ENCODE peak calls at places on chromosomes 16 and 17, in five cellular contexts. S, R, A, N and L are unnamed samples.

GRCh38 chr16:983044-984030 is 1.8 kb downstream of the SOX8 start:
- DNase-seq in S (no peak), R (peak; percentile 69), N (no peak), A (no peak), L (peak; percentile 34)

GRCh38 chr16:84180519-84181140 is 6.2 kb downstream of the TAF1C start:
- DNase-seq in A (no peak), N (no peak), S (no peak), R (no peak), L (no peak)

GRCh38 chr16:11141409-11142260 is 114.4 kb downstream of the SOCS1 start:
- DNase-seq in R (no peak), S (no peak), N (no peak), A (no peak), L (no peak)

GRCh38 chr16:71540-72341 is 690 bp downstream of the RHBDF1 start:
- DNase-seq in S (peak; percentile 78), R (no peak), A (no peak), N (peak; percentile 85), L (peak; percentile 57)

GRCh38 chr16:87926246-87927194 is 9.8 kb downstream of the CA5A start:
- DNase-seq in N (no peak), R (no peak), S (no peak), A (no peak), L (no peak)

GRCh38 chr17:62075308-62075815 is 10.3 kb upstream of the MED13 start:
- DNase-seq in S (no peak), R (no peak), A (no peak), N (no peak), L (no peak)

GRCh38 chr16:87704754-87705353 is 60.9 kb downstream of the KLHDC4 start:
- DNase-seq in N (no peak), S (no peak), R (no peak), A (no peak), L (peak; percentile 50)

GRCh38 chr16:8725513-8726178 is 51.2 kb downstream of the ABAT start:
- DNase-seq in R (no peak), S (no peak), A (no peak), N (no peak), L (no peak)

GRCh38 chr16:75821117-75821516 is 94.8 kb upstream of the CPHXL start:
- DNase-seq in S (no peak), N (no peak), R (no peak), A (no peak), L (no peak)

GRCh38 chr17:62652251-62653001 is 25.0 kb downstream of the MRC2 start:
- DNase-seq in S (peak; percentile 87), N (peak; percentile 87), R (no peak), A (no peak), L (no peak)

GRCh38 chr17:73342549-73343167 is 30.9 kb upstream of the CDC42EP4 start:
- DNase-seq in N (no peak), A (no peak), S (no peak), R (no peak), L (no peak)

GRCh38 chr16:50699345-50700159 is 6.1 kb downstream of the NOD2 start:
- DNase-seq in R (no peak), N (no peak), A (no peak), S (no peak), L (no peak)

GRCh38 chr16:58506241-58507194 is 6.6 kb downstream of the NDRG4 start:
- DNase-seq in R (no peak), S (no peak), N (peak; percentile 10), A (no peak), L (no peak)

GRCh38 chr17:71084219-71084618 is 914.9 kb downstream of the KCNJ2 start:
- DNase-seq in R (no peak), N (peak; percentile 17), A (no peak), S (no peak), L (no peak)

GRCh38 chr17:78908426-78908825 is 5.4 kb upstream of the CEP295NL start:
- DNase-seq in A (no peak), S (no peak), N (no peak), R (no peak), L (no peak)

GRCh38 chr16:57624044-57624688 is 4.3 kb upstream of the ADGRG1 start:
- DNase-seq in R (no peak), A (no peak), N (no peak), S (no peak), L (no peak)

GRCh38 chr16:57377080-57377841 is 5.0 kb downstream of the CX3CL1 start:
- DNase-seq in A (no peak), S (no peak), R (no peak), N (no peak), L (no peak)

GRCh38 chr17:40284085-40284713 is 3.5 kb upstream of the CDC6 start:
- DNase-seq in A (peak; percentile 78), N (no peak), R (no peak), S (no peak), L (no peak)

GRCh38 chr17:67636841-67637240 is 80.9 kb upstream of the NOL11 start:
- DNase-seq in S (no peak), R (no peak), N (no peak), A (no peak), L (no peak)

GRCh38 chr16:7268182-7268581 is 64.5 kb upstream of the RBFOX1 start:
- DNase-seq in S (no peak), N (no peak), A (no peak), R (no peak), L (no peak)

GRCh38 chr16:17518441-17518840 is 47.7 kb upstream of the XYLT1 start:
- DNase-seq in R (no peak), S (no peak), A (peak; percentile 52), N (no peak), L (no peak)

GRCh38 chr16:25311950-25312349 is 54.3 kb upstream of the ZKSCAN2 start:
- DNase-seq in N (no peak), A (no peak), R (no peak), S (no peak), L (no peak)

GRCh38 chr17:32998111-32998892 is 6.7 kb downstream of the SPACA3 start:
- DNase-seq in R (peak; percentile 79), S (peak; percentile 75), N (peak; percentile 82), A (no peak), L (peak; percentile 10)

GRCh38 chr16:88608076-88608475 is 30.3 kb upstream of the IL17C start:
- DNase-seq in N (no peak), A (no peak), S (no peak), R (no peak), L (no peak)

GRCh38 chr17:17527534-17527933 is 31.3 kb upstream of the RASD1 start:
- DNase-seq in A (no peak), N (peak; percentile 15), R (no peak), S (peak; percentile 15), L (no peak)

GRCh38 chr17:335691-336090 is 16.9 kb downstream of the RPH3AL start:
- DNase-seq in S (peak; percentile 22), A (no peak), R (no peak), N (no peak), L (no peak)

GRCh38 chr17:71902931-71903506 is 217.8 kb upstream of the SOX9 start:
- DNase-seq in A (no peak), N (no peak), R (no peak), S (no peak), L (no peak)

GRCh38 chr17:77778636-77779524 is 179.6 kb upstream of the TNRC6C start:
- DNase-seq in R (peak; percentile 96), A (no peak), N (peak; percentile 74), S (peak; percentile 73), L (peak; percentile 82)

GRCh38 chr16:30028438-30029093 is 2.5 kb downstream of the TLCD3B start:
- DNase-seq in N (no peak), R (no peak), S (no peak), A (no peak), L (no peak)

GRCh38 chr16:30112197-30113030 is 923 bp downstream of the GDPD3 start:
- DNase-seq in A (no peak), R (peak; percentile 50), S (peak; percentile 70), N (peak; percentile 72), L (no peak)

GRCh38 chr17:17342242-17342945 is 39.2 kb downstream of the NT5M start:
- DNase-seq in S (peak; percentile 3), R (peak; percentile 19), N (no peak), A (no peak), L (no peak)

GRCh38 chr16:12215302-12216105 is 239.0 kb downstream of the SNX29 start:
- DNase-seq in S (no peak), N (no peak), A (no peak), R (no peak), L (no peak)

GRCh38 chr17:41885733-41886132 is 20.5 kb upstream of the KLHL11 start:
- DNase-seq in R (no peak), A (no peak), S (no peak), N (no peak), L (no peak)

GRCh38 chr16:58685084-58685449 is 497 bp upstream of the SLC38A7 start:
- DNase-seq in N (no peak), S (no peak), R (no peak), A (no peak), L (no peak)

GRCh38 chr17:59329558-59330313 is 1.7 kb upstream of the YPEL2 start:
- DNase-seq in S (peak; percentile 60), A (peak; percentile 26), R (peak; percentile 61), N (peak; percentile 65), L (no peak)